ENCODE peak calls at places on chromosome 13, in five cellular contexts. G is right atrium auricular region, V is Panc1, W is left lung, N is cardiac muscle cell. B is an unnamed sample.

GRCh38 chr13:22009937-22010336 is 339.1 kb downstream of the FGF9 start:
- DNase-seq in G (no peak), V (no peak), W (no peak), N (no peak), B (no peak)

GRCh38 chr13:44300895-44301638 is 72.6 kb upstream of the SERP2 start:
- DNase-seq in G (no peak), V (no peak), W (no peak), N (peak), B (no peak)

GRCh38 chr13:50979187-50979586 is 69.6 kb downstream of the RNASEH2B start:
- DNase-seq in G (no peak), V (no peak), W (no peak), N (no peak), B (no peak)

GRCh38 chr13:94323746-94324408 is 155.6 kb downstream of the DCT start:
- DNase-seq in G (no peak), V (no peak), W (no peak), N (no peak), B (peak)

GRCh38 chr13:64007334-64007733 is 2591.7 kb upstream of the PCDH20 start:
- DNase-seq in G (no peak), V (no peak), W (no peak), N (no peak), B (no peak)

GRCh38 chr13:75985132-75985531 is 349.0 kb downstream of the LMO7 start:
- DNase-seq in G (no peak), V (no peak), W (no peak), N (peak), B (no peak)

GRCh38 chr13:97307882-97308624 is 85.9 kb downstream of the MBNL2 start:
- DNase-seq in G (no peak), V (no peak), W (no peak), N (peak), B (no peak)

GRCh38 chr13:41952749-41953148 is 8.2 kb downstream of the VWA8 start:
- DNase-seq in G (no peak), V (no peak), W (no peak), N (no peak), B (no peak)

GRCh38 chr13:24407844-24408243 is 98.5 kb downstream of the C1QTNF9 start:
- DNase-seq in G (no peak), V (no peak), W (no peak), N (no peak), B (no peak)

GRCh38 chr13:51225034-51225433 is 2.8 kb downstream of the FAM124A start:
- DNase-seq in G (no peak), V (no peak), W (no peak), N (no peak), B (no peak)

GRCh38 chr13:33207616-33207964 is 78.0 kb downstream of the STARD13 start:
- DNase-seq in G (no peak), V (no peak), W (no peak), N (no peak), B (no peak)

GRCh38 chr13:95569966-95570365 is 17.4 kb downstream of the CLDN10 start:
- DNase-seq in G (no peak), V (no peak), W (no peak), N (no peak), B (no peak)

GRCh38 chr13:78299832-78300623 is 303.3 kb downstream of the POU4F1 start:
- DNase-seq in G (no peak), V (no peak), W (no peak), N (no peak), B (no peak)

GRCh38 chr13:102002271-102002670 is 399.6 kb downstream of the FGF14 start:
- DNase-seq in G (no peak), V (no peak), W (no peak), N (no peak), B (no peak)

GRCh38 chr13:78401833-78402232 is 201.5 kb downstream of the POU4F1 start:
- DNase-seq in G (no peak), V (no peak), W (no peak), N (peak), B (no peak)

GRCh38 chr13:41613984-41614581 is 156.7 kb downstream of the RGCC start:
- DNase-seq in G (peak), V (no peak), W (no peak), N (no peak), B (no peak)

GRCh38 chr13:22929391-22930126 is 251.2 kb upstream of the SGCG start:
- DNase-seq in G (no peak), V (no peak), W (no peak), N (no peak), B (no peak)

GRCh38 chr13:30616927-30617314 is 799 bp upstream of the USPL1 start:
- DNase-seq in G (peak), V (peak), W (no peak), N (peak), B (no peak)

GRCh38 chr13:30618186-30618937 is 642 bp downstream of the USPL1 start:
- DNase-seq in G (no peak), V (no peak), W (peak), N (peak), B (no peak)

GRCh38 chr13:30617315-30618185 is at the start of gene USPL1:
- DNase-seq in G (peak), V (peak), W (peak), N (peak), B (peak)

GRCh38 chr13:30618938-30619289 is 1.2 kb downstream of the USPL1 start:
- DNase-seq in G (no peak), V (no peak), W (no peak), N (no peak), B (no peak)

GRCh38 chr13:30619731-30620130 is 2.0 kb downstream of the USPL1 start:
- DNase-seq in G (no peak), V (no peak), W (no peak), N (no peak), B (no peak)
- H3K27ac ChIP-seq in G (no peak), V (peak), W (no peak), N (no peak), B (no peak)

GRCh38 chr13:29575098-29575497 is 20.4 kb downstream of the SLC7A1 start:
- DNase-seq in G (no peak), V (no peak), W (no peak), N (no peak), B (no peak)

GRCh38 chr13:29572575-29572974 is 22.9 kb downstream of the SLC7A1 start:
- DNase-seq in G (no peak), V (no peak), W (no peak), N (no peak), B (no peak)

GRCh38 chr13:29570058-29570654 is 25.3 kb downstream of the SLC7A1 start:
- DNase-seq in G (no peak), V (no peak), W (no peak), N (no peak), B (no peak)

GRCh38 chr13:29571876-29572570 is 23.5 kb downstream of the SLC7A1 start:
- DNase-seq in G (no peak), V (no peak), W (no peak), N (no peak), B (no peak)

DNA sequence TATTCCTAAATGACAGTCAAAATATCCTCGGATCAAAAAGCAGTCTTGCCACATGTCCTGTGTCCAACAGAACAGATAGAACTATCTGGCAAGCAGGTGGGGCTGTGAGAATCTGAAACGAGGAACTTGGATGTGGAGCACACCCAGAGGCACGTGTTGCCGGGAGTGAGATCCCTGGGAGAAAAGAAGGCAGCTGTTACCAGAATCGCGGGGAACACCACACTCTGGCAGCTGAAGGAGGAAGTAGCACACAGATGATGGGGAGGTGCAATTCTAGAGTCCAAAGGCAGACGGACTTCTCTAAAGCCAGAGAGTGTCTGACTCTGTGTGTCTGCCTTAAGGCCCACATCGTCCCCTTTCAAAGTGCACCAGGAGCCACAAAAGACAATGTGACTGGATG is 22.3 kb downstream of the SLC7A1 start:
- DNase-seq in G (no peak), V (no peak), W (no peak), N (no peak), B (no peak)
- H3K27ac ChIP-seq in G (no peak), V (no peak), W (no peak), N (no peak), B (no peak)

DNA sequence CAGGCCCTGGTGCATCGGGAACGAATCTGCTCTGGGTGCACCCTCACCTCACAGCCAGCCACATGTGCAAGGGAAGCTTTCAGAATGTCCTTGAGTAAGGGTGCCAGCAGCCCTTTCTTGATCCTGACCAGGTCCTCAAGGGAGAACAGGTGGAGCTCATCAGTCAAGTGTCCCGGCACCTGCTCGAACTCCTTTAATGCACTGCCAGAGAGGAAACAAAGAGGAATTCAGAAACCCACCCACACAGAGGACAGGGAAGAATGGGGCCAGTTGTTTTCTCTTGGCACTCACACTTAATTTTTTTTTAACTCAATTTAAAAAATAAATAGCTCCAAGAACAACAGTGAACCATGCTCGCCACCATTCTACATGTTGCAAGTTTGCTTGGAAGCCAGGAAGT is 41.7 kb downstream of the RUBCNL start:
- DNase-seq in G (peak), V (no peak), W (no peak), N (no peak), B (no peak)
- H3K27ac ChIP-seq in G (no peak), V (no peak), W (no peak), N (no peak), B (no peak)

GRCh38 chr13:80144493-80144892 is 196.4 kb downstream of the SPRY2 start:
- DNase-seq in G (no peak), V (no peak), W (no peak), N (no peak), B (no peak)

GRCh38 chr13:80149757-80150156 is 191.2 kb downstream of the SPRY2 start:
- DNase-seq in G (no peak), V (no peak), W (no peak), N (no peak), B (no peak)

GRCh38 chr13:80151016-80151415 is 189.9 kb downstream of the SPRY2 start:
- DNase-seq in G (no peak), V (no peak), W (no peak), N (no peak), B (no peak)

GRCh38 chr13:80141114-80141849 is 199.6 kb downstream of the SPRY2 start:
- DNase-seq in G (no peak), V (no peak), W (no peak), N (peak), B (no peak)

GRCh38 chr13:80145291-80145690 is 195.6 kb downstream of the SPRY2 start:
- DNase-seq in G (no peak), V (no peak), W (no peak), N (no peak), B (no peak)
- H3K27ac ChIP-seq in G (no peak), V (no peak), W (no peak), N (no peak), B (no peak)

GRCh38 chr13:99314640-99315176 is 7.5 kb upstream of the GPR183 start:
- DNase-seq in G (no peak), V (no peak), W (no peak), N (no peak), B (peak)
- H3K27ac ChIP-seq in G (no peak), V (no peak), W (peak), N (no peak), B (peak)

B was measured in effector memory CD4-positive, alpha-beta T cell.